ENCODE peak calls at places on chromosomes 2 and 18, in four cellular contexts. Z, V, L and I are unnamed samples.

GRCh38 chr2:54641988-54642387 is 81.5 kb upstream of the EML6 start:
- DNase-seq in L (peak; percentile 67), V (peak; percentile 62), Z (no peak), I (no peak)

GRCh38 chr18:40607741-40608140 is 1347.3 kb upstream of the PIK3C3 start:
- DNase-seq in L (no peak), V (no peak), Z (no peak), I (no peak)

GRCh38 chr2:46988733-46989481 is 73.3 kb upstream of the MCFD2 start:
- DNase-seq in L (peak; percentile 75), Z (no peak), V (peak; percentile 96), I (no peak)

GRCh38 chr2:73386894-73387636 is 1.4 kb downstream of the ALMS1 start:
- DNase-seq in L (no peak), Z (no peak), V (no peak), I (no peak)

GRCh38 chr2:88006912-88007439 is 9.4 kb downstream of the RNU2-63P start:
- DNase-seq in L (no peak), Z (no peak), V (no peak), I (no peak)

GRCh38 chr2:73830871-73831401 is 2.2 kb downstream of the STAMBP start:
- DNase-seq in L (peak; percentile 19), Z (no peak), V (no peak), I (no peak)

GRCh38 chr2:129906861-129907235 is 72.6 kb upstream of the RAB6C start:
- DNase-seq in V (no peak), L (no peak), Z (no peak), I (no peak)

GRCh38 chr2:48315847-48316194 is 214.1 kb upstream of the STON1 start:
- DNase-seq in Z (peak; percentile 6), V (no peak), L (no peak), I (peak; percentile 63)

GRCh38 chr2:37839991-37840390 is 85.1 kb upstream of the RMDN2 start:
- DNase-seq in Z (no peak), V (no peak), L (no peak), I (no peak)

GRCh38 chr2:205776139-205776538 is 93.8 kb downstream of the NRP2 start:
- DNase-seq in Z (no peak), V (no peak), L (peak; percentile 72), I (peak; percentile 64)

GRCh38 chr2:154386186-154386585 is 312.3 kb upstream of the KCNJ3 start:
- DNase-seq in L (no peak), Z (no peak), V (no peak), I (peak; percentile 6)

GRCh38 chr2:1686784-1687105 is 57.6 kb downstream of the PXDN start:
- DNase-seq in L (peak; percentile 3), Z (no peak), V (no peak), I (no peak)

GRCh38 chr2:159051656-159052055 is 83.2 kb downstream of the TANC1 start:
- DNase-seq in Z (no peak), V (no peak), L (no peak), I (no peak)

GRCh38 chr2:19885791-19886190 is 16.0 kb downstream of the TTC32 start:
- DNase-seq in L (no peak), Z (no peak), V (no peak), I (no peak)

GRCh38 chr2:37672104-37672869 is 845 bp upstream of the CDC42EP3 start:
- DNase-seq in V (no peak), L (peak; percentile 53), Z (peak; percentile 50), I (peak; percentile 93)

GRCh38 chr2:182291296-182291695 is 135.5 kb downstream of the PDE1A start:
- DNase-seq in V (no peak), Z (no peak), L (no peak), I (no peak)

GRCh38 chr2:19846030-19846429 is 55.8 kb downstream of the TTC32 start:
- DNase-seq in L (no peak), Z (no peak), V (no peak), I (no peak)

GRCh38 chr2:108858894-108859293 is 72.3 kb downstream of the CCDC138 start:
- DNase-seq in L (no peak), V (no peak), Z (no peak), I (no peak)

GRCh38 chr2:162297925-162298552 is 20.4 kb downstream of the IFIH1 start:
- DNase-seq in V (peak; percentile 80), L (peak; percentile 88), Z (peak; percentile 18), I (peak; percentile 77)